ENCODE peak calls at places on chromosomes 5 and 9, in eight cellular contexts. F is dermis blood vessel endothelial cell; R is NCI-H2029 treated with DMSO at 0.1 percent for 48 hours; X is substantia nigra; U is NCI-H2081; Z is SW480; N is AG04450; P is activated naive CD8-positive, alpha-beta T cell treated with anti-CD3 and anti-CD28 coated beads for 36 hours. H is an unnamed sample.

GRCh38 chr9:94918038-94918753 is 191.7 kb downstream of the AOPEP start:
- DNase-seq in F (no peak), R (no peak), X (no peak), U (no peak), Z (peak; percentile 51), N (no peak), P (no peak), H (peak; percentile 40)

GRCh38 chr9:133387680-133388079 is 11.5 kb downstream of the STKLD1 start:
- DNase-seq in F (no peak), R (no peak), X (no peak), U (peak; percentile 19), Z (no peak), N (no peak), P (no peak), H (no peak)

GRCh38 chr5:95969646-95970358 is 8.2 kb upstream of the ELL2 start:
- DNase-seq in F (no peak), R (no peak), X (no peak), U (no peak), Z (no peak), N (peak; percentile 41), P (no peak), H (no peak)

GRCh38 chr9:79946718-79947117 is 375.0 kb downstream of the TLE4 start:
- DNase-seq in F (no peak), R (no peak), X (no peak), U (peak; percentile 9), Z (no peak), N (no peak), P (no peak), H (no peak)

GRCh38 chr5:124841829-124842712 is 95.6 kb upstream of the ZNF608 start:
- DNase-seq in F (no peak), R (no peak), X (no peak), U (no peak), Z (no peak), N (no peak), P (no peak), H (no peak)

GRCh38 chr9:92563701-92564100 is 27.9 kb upstream of the ECM2 start:
- DNase-seq in F (peak; percentile 2), R (peak; percentile 57), X (no peak), U (peak; percentile 12), Z (no peak), N (no peak), P (no peak), H (no peak)

GRCh38 chr5:178207183-178207916 is 3.0 kb downstream of the HNRNPAB start:
- DNase-seq in F (peak; percentile 86), R (peak; percentile 53), X (no peak), U (peak; percentile 54), Z (no peak), N (no peak), P (no peak), H (peak; percentile 56)

GRCh38 chr9:115170674-115171073 is 52.7 kb upstream of the TNC start:
- DNase-seq in F (no peak), R (no peak), X (no peak), U (no peak), Z (peak; percentile 78), N (no peak), P (no peak), H (no peak)

GRCh38 chr9:94882953-94883641 is 156.6 kb downstream of the AOPEP start:
- DNase-seq in F (peak; percentile 19), R (no peak), X (no peak), U (no peak), Z (no peak), N (no peak), P (no peak), H (no peak)

GRCh38 chr9:121658166-121658565 is 6.7 kb downstream of the DAB2IP start:
- DNase-seq in F (peak; percentile 60), R (no peak), X (no peak), U (no peak), Z (no peak), N (no peak), P (no peak), H (no peak)

GRCh38 chr5:54803381-54804025 is 181.9 kb downstream of the ESM1 start:
- DNase-seq in F (no peak), R (no peak), X (no peak), U (no peak), Z (no peak), N (no peak), P (no peak), H (no peak)

GRCh38 chr9:18543406-18543965 is 69.5 kb downstream of the ADAMTSL1 start:
- DNase-seq in F (peak; percentile 37), R (no peak), X (no peak), U (no peak), Z (no peak), N (peak; percentile 18), P (no peak), H (no peak)

GRCh38 chr5:172852490-172853354 is 18.7 kb downstream of the ERGIC1 start:
- DNase-seq in F (no peak), R (no peak), X (no peak), U (no peak), Z (no peak), N (no peak), P (no peak), H (no peak)

GRCh38 chr5:65394078-65394477 is 87.6 kb downstream of the ADAMTS6 start:
- DNase-seq in F (no peak), R (no peak), X (no peak), U (no peak), Z (no peak), N (peak; percentile 69), P (no peak), H (no peak)

GRCh38 chr5:169272731-169273401 is 28.1 kb downstream of the SLIT3 start:
- DNase-seq in F (no peak), R (peak; percentile 12), X (no peak), U (no peak), Z (no peak), N (no peak), P (no peak), H (no peak)

GRCh38 chr9:3478549-3478953 is 47.2 kb downstream of the RFX3 start:
- DNase-seq in F (peak; percentile 97), R (no peak), X (no peak), U (peak; percentile 50), Z (no peak), N (no peak), P (no peak), H (no peak)

GRCh38 chr9:131621551-131622321 is 76.4 kb downstream of the PRRT1B start:
- DNase-seq in F (no peak), R (no peak), X (no peak), U (no peak), Z (no peak), N (no peak), P (no peak), H (no peak)

H was measured in endodermal cell.